ENCODE peak calls at places on chromosomes 13 and 19, in four cellular contexts. F, R, O and S are unnamed samples. For H3K4me1, the result is how much of the 10 kb centered on the place peaks cover.

GRCh38 chr19:309206-309565 is 18.0 kb upstream of the PLPP2 start:
- DNase-seq in F (no peak), R (no peak), O (no peak), S (no peak)

GRCh38 chr13:59442946-59443345 is 720.8 kb downstream of the DIAPH3 start:
- DNase-seq in F (no peak), R (no peak), O (no peak), S (no peak)

GRCh38 chr19:21878646-21879045 is 42.7 kb upstream of the ZNF43 start:
- DNase-seq in F (no peak), R (no peak), O (no peak), S (no peak)

GRCh38 chr13:27821566-27821965 is 29.3 kb downstream of the GSX1 start:
- DNase-seq in F (no peak), R (no peak), O (no peak), S (no peak)

GRCh38 chr19:44141191-44142013 is at the start of gene ZNF234:
- DNase-seq in F (peak), R (peak), O (peak), S (peak)

GRCh38 chr13:69566104-69566716 is 541.4 kb upstream of the ATXN8OS start:
- DNase-seq in F (no peak), R (no peak), O (no peak), S (no peak)

GRCh38 chr13:64276232-64276631 is 2860.6 kb upstream of the PCDH20 start:
- DNase-seq in F (no peak), R (no peak), O (no peak), S (no peak)

GRCh38 chr19:15091918-15092753 is 10.1 kb downstream of the OR1I1 start:
- DNase-seq in F (no peak), R (peak), O (peak), S (no peak)

GRCh38 chr13:84137292-84137691 is 255.0 kb upstream of the SLITRK1 start:
- DNase-seq in F (no peak), R (no peak), O (no peak), S (no peak)

GRCh38 chr19:14030997-14031718 is 404 bp upstream of the IL27RA start:
- DNase-seq in F (no peak), R (no peak), O (no peak), S (no peak)

GRCh38 chr19:51000981-51001380 is 423 bp downstream of the KLK8 start:
- DNase-seq in F (no peak), R (no peak), O (no peak), S (no peak)

GRCh38 chr19:40623403-40624239 is 22.5 kb downstream of the LTBP4 start:
- DNase-seq in F (no peak), R (no peak), O (peak), S (no peak)

GRCh38 chr13:57829496-57829895 is 198.0 kb downstream of the PCDH17 start:
- DNase-seq in F (no peak), R (no peak), O (no peak), S (no peak)

GRCh38 chr13:31431722-31432137 is 232.0 kb downstream of the B3GLCT start:
- DNase-seq in F (no peak), R (peak), O (peak), S (peak)

GRCh38 chr19:16369306-16369663 is 44.7 kb downstream of the KLF2 start:
- DNase-seq in F (no peak), R (no peak), O (no peak), S (no peak)

GRCh38 chr13:30616927-30617314 is 799 bp upstream of the USPL1 start:
- DNase-seq in F (peak), R (no peak), O (peak), S (peak)

GRCh38 chr19:33375760-33376159 is 2.3 kb downstream of the CEBPG start:
- DNase-seq in F (no peak), R (no peak), O (no peak), S (no peak)

GRCh38 chr19:44640518-44640917 is 3.2 kb upstream of the PVR start:
- DNase-seq in F (no peak), R (no peak), O (no peak), S (no peak)

GRCh38 chr13:93862259-93862658 is 617.2 kb downstream of the DCT start:
- DNase-seq in F (no peak), R (no peak), O (no peak), S (no peak)

GRCh38 chr13:25249001-25249543 is 38.2 kb downstream of the MTMR6 start:
- DNase-seq in F (no peak), R (no peak), O (no peak), S (no peak)

GRCh38 chr19:2699413-2700142 is 2.9 kb downstream of the GNG7 start:
- DNase-seq in F (no peak), R (no peak), O (no peak), S (no peak)

GRCh38 chr19:55350620-55351315 is 3.8 kb downstream of the COX6B2 start:
- DNase-seq in F (no peak), R (no peak), O (no peak), S (no peak)

GRCh38 chr19:2616741-2617392 is 85.6 kb downstream of the GNG7 start:
- DNase-seq in F (no peak), R (no peak), O (no peak), S (peak)

GRCh38 chr19:3643592-3644313 is 17.2 kb upstream of the CACTIN start:
- DNase-seq in F (no peak), R (no peak), O (no peak), S (no peak)

GRCh38 chr19:30449673-30450072 is 77.5 kb downstream of the ZNF536 start:
- DNase-seq in F (no peak), R (no peak), O (no peak), S (no peak)

GRCh38 chr19:35524181-35524838 is 3.8 kb downstream of the SBSN start:
- DNase-seq in F (no peak), R (no peak), O (no peak), S (no peak)

GRCh38 chr19:35528218-35529038 is at the start of gene SBSN:
- DNase-seq in F (no peak), R (no peak), O (no peak), S (no peak)

GRCh38 chr19:35529241-35530218 is 1.4 kb upstream of the SBSN start:
- DNase-seq in F (no peak), R (no peak), O (no peak), S (no peak)

GRCh38 chr19:35522745-35523327 is 5.3 kb downstream of the SBSN start:
- DNase-seq in F (no peak), R (no peak), O (no peak), S (no peak)

GRCh38 chr19:35525873-35526272 is 2.2 kb downstream of the SBSN start:
- DNase-seq in F (no peak), R (no peak), O (no peak), S (no peak)
- TF ChIP-seq POLR2A in F (no peak), R (no peak), O (no peak), S (no peak)

GRCh38 chr19:4791183-4792018 is at the start of gene FEM1A:
- DNase-seq in F (peak), R (peak), O (peak), S (peak)
- H3K4me1 ChIP-seq in F (under half), R (under half), O (under half), S (under half)

DNA sequence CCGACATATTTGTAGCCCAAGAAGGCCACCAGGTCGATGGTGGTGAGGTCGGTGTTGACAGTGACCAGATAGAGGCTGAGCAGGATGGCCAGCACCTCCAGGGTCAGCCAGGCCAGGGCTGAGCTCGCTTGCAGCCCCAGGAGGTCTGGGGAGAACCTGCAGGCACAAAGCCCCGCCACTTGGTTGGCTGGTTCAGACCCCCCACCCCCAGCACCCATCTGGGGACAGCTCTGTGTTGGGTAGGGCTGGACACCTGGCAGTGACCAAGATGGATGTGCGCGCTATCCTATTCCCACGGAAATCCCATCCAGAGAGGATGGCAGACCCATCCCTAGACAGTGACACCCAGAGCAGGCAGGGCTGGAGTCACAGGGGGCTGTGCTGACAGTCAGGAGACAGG is 3.5 kb downstream of the C19orf33 start:
- DNase-seq in F (no peak), R (no peak), O (no peak), S (no peak)
- TF ChIP-seq POLR2A in F (no peak), R (no peak), O (no peak), S (no peak)

GRCh38 chr13:110302154-110302553 is 4.8 kb downstream of the COL4A1 start:
- DNase-seq in F (no peak), R (no peak), O (no peak), S (no peak)

GRCh38 chr13:110302986-110303385 is 4.0 kb downstream of the COL4A1 start:
- DNase-seq in F (no peak), R (no peak), O (no peak), S (no peak)

GRCh38 chr13:110300090-110300815 is 6.7 kb downstream of the COL4A1 start:
- DNase-seq in F (no peak), R (no peak), O (no peak), S (no peak)

GRCh38 chr13:110301606-110302131 is 5.3 kb downstream of the COL4A1 start:
- DNase-seq in F (no peak), R (no peak), O (no peak), S (peak)

GRCh38 chr13:110301083-110301482 is 5.9 kb downstream of the COL4A1 start:
- DNase-seq in F (no peak), R (no peak), O (no peak), S (no peak)
- H3K4me1 ChIP-seq in F (under half), R (under half), O (under half), S (half or more)

GRCh38 chr19:48739835-48740704 is at the start of gene RASIP1:
- DNase-seq in F (no peak), R (no peak), O (peak), S (peak)
- TF ChIP-seq POLR2A in F (no peak), R (no peak), O (peak), S (no peak)

GRCh38 chr13:44017756-44018309 is 138.1 kb downstream of the LACC1 start:
- DNase-seq in F (no peak), R (no peak), O (no peak), S (no peak)
- H3K4me1 ChIP-seq in F (under half), R (under half), O (under half), S (under half)